ENCODE peak calls at places on chromosomes 12 and 14, in five cellular contexts. N, H, F, L and W are unnamed samples. For H3K36me3, the result is how much of the 10 kb centered on the place peaks cover.

GRCh38 chr14:20434701-20435453 is 1.1 kb downstream of the KLHL33 start:
- DNase-seq in F (no peak), H (peak), L (peak), N (no peak), W (peak)

GRCh38 chr12:57886590-57887363 is 40.2 kb upstream of the CTDSP2 start:
- DNase-seq in H (no peak), F (no peak), L (no peak), N (no peak), W (no peak)

GRCh38 chr12:50185975-50186663 is 18.9 kb upstream of the CERS5 start:
- DNase-seq in H (no peak), N (no peak), L (no peak), F (no peak), W (no peak)

GRCh38 chr12:132379996-132380395 is 50.6 kb upstream of the GALNT9 start:
- DNase-seq in F (no peak), L (no peak), H (no peak), N (no peak), W (no peak)

GRCh38 chr14:99568567-99569560 is 35.1 kb downstream of the CCDC85C start:
- DNase-seq in L (peak), H (no peak), N (peak), F (no peak), W (no peak)

GRCh38 chr14:75648066-75648838 is 12.4 kb downstream of the ERG28 start:
- DNase-seq in H (no peak), F (no peak), N (peak), L (peak), W (peak)

GRCh38 chr14:89849931-89850330 is 104.6 kb downstream of the EFCAB11 start:
- DNase-seq in L (no peak), N (no peak), H (no peak), F (no peak), W (no peak)

GRCh38 chr12:105253882-105254513 is 18.0 kb upstream of the APPL2 start:
- DNase-seq in L (no peak), N (no peak), F (no peak), H (no peak), W (no peak)

GRCh38 chr14:67358914-67359313 is 690 bp downstream of the ATP6V1D start:
- DNase-seq in L (no peak), N (no peak), F (no peak), H (no peak), W (no peak)

GRCh38 chr12:28425531-28425930 is 235.3 kb downstream of the CCDC91 start:
- DNase-seq in L (no peak), F (no peak), N (no peak), H (no peak), W (no peak)

GRCh38 chr12:60522684-60523083 is 926.9 kb downstream of the SLC16A7 start:
- DNase-seq in H (no peak), L (no peak), N (no peak), F (no peak), W (no peak)

GRCh38 chr12:25592725-25593495 is 39.8 kb upstream of the LMNTD1 start:
- DNase-seq in N (no peak), H (no peak), L (no peak), F (no peak), W (no peak)

GRCh38 chr12:26112703-26113147 is 12.1 kb downstream of the BHLHE41 start:
- DNase-seq in F (no peak), H (no peak), N (no peak), L (no peak), W (no peak)

GRCh38 chr12:11757531-11757930 is 108.1 kb downstream of the ETV6 start:
- DNase-seq in L (no peak), N (no peak), H (peak), F (no peak), W (no peak)

GRCh38 chr14:68153275-68153674 is 333.7 kb downstream of the RAD51B start:
- DNase-seq in L (no peak), N (no peak), F (no peak), H (no peak), W (no peak)

GRCh38 chr14:75982724-75983358 is 1.0 kb upstream of the TGFB3 start:
- DNase-seq in H (peak), F (no peak), N (no peak), L (peak), W (peak)

GRCh38 chr12:93139028-93139665 is 210.1 kb upstream of the EEA1 start:
- DNase-seq in F (no peak), N (no peak), L (no peak), H (no peak), W (no peak)

GRCh38 chr14:93940437-93940836 is 13.3 kb downstream of the FAM181A start:
- DNase-seq in F (no peak), N (no peak), L (no peak), H (no peak), W (no peak)

GRCh38 chr12:116282371-116283286 is 5.1 kb upstream of the MED13L start:
- DNase-seq in L (no peak), H (no peak), F (no peak), N (no peak), W (no peak)

DNA sequence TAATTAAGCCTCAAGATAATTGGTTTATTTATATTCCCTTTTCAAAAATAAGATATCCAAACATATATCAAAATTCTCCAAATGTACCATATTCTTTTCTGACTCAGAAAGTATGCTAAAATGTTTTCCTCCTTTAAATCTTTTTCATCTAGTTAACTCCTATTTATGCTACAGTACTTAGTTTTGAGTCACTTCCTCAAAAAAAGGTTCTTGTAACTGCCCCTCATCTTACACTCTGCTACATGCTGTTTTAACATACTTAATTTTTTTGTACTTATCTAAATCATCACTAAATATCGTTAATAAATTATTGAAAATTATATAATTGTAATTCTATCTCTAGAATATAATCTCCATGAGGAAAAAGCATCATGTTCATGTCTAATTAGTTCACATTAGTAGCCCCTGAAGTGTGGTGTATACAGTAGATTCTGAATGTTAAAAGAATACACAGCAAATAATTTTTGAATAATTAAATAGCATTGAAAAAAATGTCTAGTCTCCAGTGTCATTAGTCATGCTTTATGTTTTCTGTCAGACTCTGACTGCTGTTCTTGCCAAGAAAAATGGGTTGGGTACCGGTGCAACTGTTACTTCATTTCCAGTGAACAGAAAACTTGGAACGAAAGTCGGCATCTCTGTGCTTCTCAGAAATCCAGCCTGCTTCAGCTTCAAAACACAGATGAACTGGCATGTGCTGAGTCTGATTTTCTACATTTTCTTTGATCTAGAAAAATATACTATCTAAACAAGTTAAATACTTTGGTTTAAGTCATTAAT is 3.4 kb downstream of the KLRD1 start:
- DNase-seq in N (no peak), F (no peak), H (no peak), L (no peak), W (no peak)
- H3K36me3 ChIP-seq in N (under half), F (under half), H (under half), L (under half), W (under half)

DNA sequence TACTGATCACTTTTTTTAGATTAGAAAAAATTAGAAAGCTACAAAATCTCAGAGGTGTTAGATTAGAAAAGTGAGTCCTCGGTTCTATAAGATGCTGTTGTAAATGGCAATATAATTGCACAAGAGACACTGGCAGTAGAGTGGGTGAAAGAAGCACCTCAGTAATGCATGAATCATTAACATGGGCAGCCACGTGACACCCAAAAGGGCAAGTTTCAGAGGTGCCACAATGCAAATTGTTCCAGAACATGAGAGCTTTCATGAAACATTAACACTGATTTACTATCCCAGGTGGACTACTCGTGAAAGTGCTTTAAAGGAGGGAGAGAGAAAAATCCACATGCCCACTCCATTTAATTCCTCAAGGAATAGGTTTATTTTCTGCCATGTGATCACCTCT is 108.4 kb downstream of the PTPRR start:
- DNase-seq in H (peak), L (no peak), N (no peak), F (no peak), W (no peak)
- H3K4me3 ChIP-seq in H (no peak), L (no peak), N (no peak), F (no peak), W (no peak)

GRCh38 chr12:65689508-65689907 is 134.8 kb upstream of the HMGA2 start:
- DNase-seq in F (no peak), L (no peak), N (no peak), H (no peak), W (no peak)

GRCh38 chr12:65690477-65690876 is 133.8 kb upstream of the HMGA2 start:
- DNase-seq in L (no peak), H (no peak), N (no peak), F (no peak), W (no peak)

GRCh38 chr12:65696227-65696626 is 128.1 kb upstream of the HMGA2 start:
- DNase-seq in H (no peak), N (no peak), L (no peak), F (no peak), W (no peak)

GRCh38 chr12:65699251-65699650 is 125.0 kb upstream of the HMGA2 start:
- DNase-seq in N (no peak), H (no peak), L (no peak), F (no peak), W (no peak)

DNA sequence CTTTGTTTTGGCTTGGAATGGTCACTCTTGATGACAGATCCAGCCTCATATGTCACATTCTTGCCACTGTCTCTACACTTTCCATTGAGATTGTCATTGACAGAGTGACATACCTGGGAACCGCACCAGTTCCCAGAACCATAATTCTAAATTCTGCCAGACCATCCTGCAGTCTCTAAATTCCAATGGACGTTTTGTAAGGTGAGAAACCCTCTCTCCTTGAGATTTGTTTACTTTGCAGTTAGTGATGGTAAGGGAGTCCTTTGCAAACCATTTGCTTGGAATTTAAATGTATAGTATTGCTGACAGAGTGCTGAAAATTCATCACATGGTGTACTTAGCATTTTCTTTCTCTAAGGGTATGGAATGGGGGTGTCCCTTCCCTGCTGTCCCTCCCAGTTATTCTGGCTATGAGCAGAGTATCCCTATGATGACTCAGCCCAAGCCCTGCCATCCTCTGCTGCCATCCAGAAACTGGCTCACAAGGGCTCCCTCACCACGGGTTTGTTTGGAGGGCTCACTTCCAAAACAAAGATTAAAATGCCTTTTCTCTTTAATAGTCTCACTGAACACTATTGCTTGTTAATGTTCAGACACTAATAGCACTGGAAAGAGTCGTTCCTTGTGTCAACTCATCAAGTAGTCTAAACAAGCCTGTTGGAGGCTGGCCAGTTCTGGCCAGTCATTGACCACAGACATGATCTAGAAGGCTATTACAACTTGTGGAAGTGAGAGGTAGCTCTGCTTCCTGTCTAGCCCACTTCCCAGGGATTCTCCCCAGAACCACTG is 129.0 kb upstream of the HMGA2 start:
- DNase-seq in F (no peak), L (no peak), N (peak), H (peak), W (no peak)
- TF ChIP-seq EP300 in F (no peak), L (no peak), N (no peak), H (no peak), W (no peak)

GRCh38 chr14:91167380-91167770 is 53.5 kb downstream of the DGLUCY start:
- DNase-seq in F (no peak), H (no peak), N (peak), L (no peak), W (no peak)
- H3K36me3 ChIP-seq in F (under half), H (under half), N (half or more), L (under half), W (under half)

DNA sequence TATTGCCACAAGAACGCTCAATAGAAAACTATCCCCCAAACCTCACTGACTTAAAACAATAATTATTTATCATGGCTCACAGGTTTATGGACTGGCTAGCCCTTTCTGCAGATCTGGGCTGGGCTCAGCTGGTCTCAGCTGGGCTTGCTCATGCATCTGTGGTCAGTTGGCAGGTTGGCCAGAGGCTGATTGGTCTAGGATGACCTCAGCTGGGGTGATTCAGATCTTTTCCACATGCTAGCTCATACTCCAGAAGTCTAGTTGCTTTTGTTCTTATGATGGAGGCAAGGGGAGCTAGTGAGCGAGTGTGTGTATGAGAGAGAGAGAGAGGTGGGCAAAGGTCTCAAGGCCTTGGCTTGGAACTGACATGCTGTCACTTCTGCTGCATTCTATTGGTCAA is 181.2 kb upstream of the NRXN3 start:
- DNase-seq in N (no peak), H (no peak), L (no peak), F (no peak), W (peak)
- H3K4me3 ChIP-seq in N (no peak), H (no peak), L (no peak), F (no peak), W (no peak)